ENCODE peak calls at places on chromosomes 12 and 14, in five cellular contexts. I is psoas muscle; U is CD8-positive, alpha-beta memory T cell; R is MG63; E is body of pancreas. G is an unnamed sample.
A peak's percentile ranks its signal among the peaks of the same experiment; 100 is the strongest.

GRCh38 chr14:36901846-36902245 is 240.2 kb downstream of the PAX9 start:
- DNase-seq in U (no peak), E (no peak), R (no peak), I (no peak), G (no peak)

GRCh38 chr12:33427071-33427470 is 12.5 kb downstream of the SYT10 start:
- DNase-seq in I (no peak), E (no peak), U (no peak), R (no peak), G (no peak)

GRCh38 chr12:48997719-48998496 is 1.3 kb downstream of the DDN start:
- DNase-seq in E (no peak), I (no peak), R (no peak), U (peak; percentile 45), G (no peak)

GRCh38 chr12:63400746-63401145 is 249.7 kb upstream of the AVPR1A start:
- DNase-seq in U (no peak), R (no peak), E (no peak), I (no peak), G (no peak)

GRCh38 chr12:62766516-62766915 is 168.4 kb downstream of the PPM1H start:
- DNase-seq in U (no peak), I (no peak), E (no peak), R (no peak), G (peak; percentile 54)

GRCh38 chr12:53059434-53060063 is 9.7 kb downstream of the TNS2 start:
- DNase-seq in E (peak; percentile 12), I (peak; percentile 64), R (no peak), U (no peak), G (no peak)

GRCh38 chr12:128970110-128970509 is 116.8 kb downstream of the GLT1D1 start:
- DNase-seq in E (no peak), U (no peak), R (no peak), I (no peak), G (no peak)

GRCh38 chr12:45214739-45215418 is 1.0 kb upstream of the ANO6 start:
- DNase-seq in U (no peak), R (no peak), E (no peak), I (no peak), G (peak; percentile 41)

GRCh38 chr14:68444449-68445168 is 348.3 kb downstream of the ZFP36L1 start:
- DNase-seq in U (no peak), E (peak; percentile 38), R (peak; percentile 73), I (no peak), G (peak; percentile 93)

GRCh38 chr14:64845878-64846277 is 33.8 kb downstream of the SPTB start:
- DNase-seq in E (no peak), I (no peak), R (no peak), U (no peak), G (peak; percentile 22)

GRCh38 chr12:53683983-53684382 is 8.1 kb upstream of the ATP5MC2 start:
- DNase-seq in I (no peak), U (no peak), R (no peak), E (no peak), G (no peak)

GRCh38 chr12:80715850-80716249 is 862 bp upstream of the MYF5 start:
- DNase-seq in R (no peak), I (no peak), U (no peak), E (no peak), G (no peak)

GRCh38 chr14:95436348-95436747 is 80.1 kb downstream of the SYNE3 start:
- DNase-seq in U (no peak), E (no peak), R (no peak), I (no peak), G (no peak)

GRCh38 chr12:72025524-72025923 is 86.9 kb downstream of the TPH2 start:
- DNase-seq in E (no peak), I (no peak), U (no peak), R (no peak), G (no peak)

GRCh38 chr12:120447992-120448391 is 1.7 kb downstream of the GATC start:
- DNase-seq in U (no peak), R (no peak), E (no peak), I (no peak), G (no peak)

GRCh38 chr14:49363926-49364751 is 222.0 kb downstream of the RPS29 start:
- DNase-seq in U (no peak), I (no peak), R (no peak), E (no peak), G (no peak)

GRCh38 chr14:100786131-100786530 is 39.8 kb upstream of the MEG3 start:
- DNase-seq in U (no peak), I (peak; percentile 16), E (no peak), R (no peak), G (peak; percentile 82)

GRCh38 chr12:44497044-44497443 is 379.1 kb downstream of the NELL2 start:
- DNase-seq in E (no peak), I (no peak), U (no peak), R (no peak), G (no peak)

GRCh38 chr12:46981627-46982026 is 97.8 kb upstream of the PCED1B start:
- DNase-seq in R (no peak), U (no peak), E (no peak), I (no peak), G (no peak)

DNA sequence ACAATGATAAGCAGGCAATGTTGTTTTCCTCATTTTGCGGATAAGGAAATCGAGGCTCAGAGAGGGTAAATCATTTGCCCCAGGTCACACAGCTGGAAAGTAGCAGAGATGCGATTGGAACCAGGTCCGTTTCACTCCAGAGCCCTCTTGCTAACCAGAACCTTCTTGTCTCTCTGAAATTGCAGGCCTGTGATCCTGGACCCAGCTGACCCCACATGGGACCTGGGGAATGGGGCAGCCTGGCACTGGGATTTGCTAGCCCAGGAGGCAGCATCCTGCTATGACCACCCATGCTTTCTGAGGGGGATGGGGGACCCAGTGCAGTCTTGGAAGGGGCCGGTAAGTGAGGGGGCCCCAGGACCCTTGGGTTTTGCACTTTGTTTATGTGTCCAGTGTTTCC is 9.5 kb downstream of the OAS3 start:
- DNase-seq in E (no peak), U (no peak), I (no peak), R (no peak), G (no peak)
- H3K36me3 ChIP-seq in E (no peaks in the 10 kb centered on the region), U (peaks cover 23% of the 10 kb centered on the region), I (no peaks in the 10 kb centered on the region), R (peaks cover 20% of the 10 kb centered on the region), G (no peaks in the 10 kb centered on the region)

GRCh38 chr12:38162013-38162412 is 154.6 kb upstream of the ALG10B start:
- DNase-seq in U (no peak), E (no peak), R (no peak), I (no peak), G (no peak)
- H3K9me3 ChIP-seq in U (no peaks in the 10 kb centered on the region), E (no peaks in the 10 kb centered on the region), R (no peaks in the 10 kb centered on the region), I (no peaks in the 10 kb centered on the region), G (no peaks in the 10 kb centered on the region)

GRCh38 chr12:112160611-112161010 is 35.3 kb downstream of the TRAFD1 start:
- DNase-seq in I (no peak), U (no peak), R (no peak), E (no peak), G (no peak)
- H3K36me3 ChIP-seq in I (peaks cover 69% of the 10 kb centered on the region), U (no peaks in the 10 kb centered on the region), R (peaks cover 35% of the 10 kb centered on the region), E (no peaks in the 10 kb centered on the region), G (peaks cover 6% of the 10 kb centered on the region)

GRCh38 chr12:132534076-132534475 is 44.1 kb downstream of the FBRSL1 start:
- DNase-seq in U (no peak), I (no peak), E (no peak), R (no peak), G (no peak)
- H3K9me3 ChIP-seq in U (no peaks in the 10 kb centered on the region), I (no peaks in the 10 kb centered on the region), E (no peaks in the 10 kb centered on the region), R (no peaks in the 10 kb centered on the region), G (peaks cover 2% of the 10 kb centered on the region)

GRCh38 chr12:110307372-110307771 is 26.3 kb downstream of the ATP2A2 start:
- DNase-seq in R (no peak), I (no peak), E (no peak), U (no peak), G (no peak)

GRCh38 chr12:110301065-110301806 is 20.2 kb downstream of the ATP2A2 start:
- DNase-seq in I (no peak), E (no peak), R (no peak), U (no peak), G (no peak)

GRCh38 chr12:110304061-110304551 is 23.1 kb downstream of the ATP2A2 start:
- DNase-seq in E (no peak), R (no peak), I (no peak), U (no peak), G (no peak)
- H3K36me3 ChIP-seq in E (no peaks in the 10 kb centered on the region), R (peaks cover 88% of the 10 kb centered on the region), I (peaks cover 72% of the 10 kb centered on the region), U (peaks cover 5% of the 10 kb centered on the region), G (peaks cover 83% of the 10 kb centered on the region)

GRCh38 chr12:12881495-12881894 is 9.9 kb upstream of the GPRC5A start:
- DNase-seq in I (no peak), U (no peak), E (no peak), R (peak; percentile 68), G (no peak)
- H3K9me3 ChIP-seq in I (no peaks in the 10 kb centered on the region), U (no peaks in the 10 kb centered on the region), E (no peaks in the 10 kb centered on the region), R (no peaks in the 10 kb centered on the region), G (no peaks in the 10 kb centered on the region)

GRCh38 chr12:20601668-20602280 is 93.4 kb upstream of the SLCO1C1 start:
- DNase-seq in R (no peak), E (no peak), I (no peak), U (no peak), G (peak; percentile 38)
- H3K36me3 ChIP-seq in R (no peaks in the 10 kb centered on the region), E (no peaks in the 10 kb centered on the region), I (no peaks in the 10 kb centered on the region), U (no peaks in the 10 kb centered on the region), G (no peaks in the 10 kb centered on the region)